ENCODE peak calls at places on chromosomes 12 and 14, in six cellular contexts. J is DMS153, L is nephron progenitor cell, F is HS-5, S is occipital lobe, Q is hypothalamus. G is an unnamed sample.

GRCh38 chr14:103116645-103117044 is 6.6 kb upstream of the TNFAIP2 start:
- DNase-seq in J (no peak), Q (no peak), L (no peak), F (no peak), S (no peak), G (no peak)

GRCh38 chr12:67748761-67749075 is 100.2 kb downstream of the DYRK2 start:
- DNase-seq in L (no peak), S (no peak), F (no peak), Q (no peak), J (no peak), G (no peak)

GRCh38 chr12:59234391-59234790 is 314.1 kb upstream of the LRIG3 start:
- DNase-seq in L (no peak), S (no peak), Q (no peak), F (no peak), J (no peak), G (no peak)

GRCh38 chr14:22071001-22071400 is 397.4 kb upstream of the OR4E1 start:
- DNase-seq in L (no peak), J (no peak), F (no peak), S (no peak), Q (no peak), G (no peak)

GRCh38 chr14:95305145-95305544 is 14.6 kb downstream of the CLMN start:
- DNase-seq in S (no peak), L (no peak), F (no peak), J (no peak), Q (no peak), G (no peak)

GRCh38 chr12:75819512-75819911 is 212.1 kb downstream of the PHLDA1 start:
- DNase-seq in L (no peak), F (no peak), Q (no peak), J (no peak), S (no peak), G (no peak)

GRCh38 chr12:1173806-1174617 is 183.0 kb downstream of the ERC1 start:
- DNase-seq in J (no peak), S (no peak), Q (no peak), F (no peak), L (no peak), G (no peak)

GRCh38 chr14:102508774-102509743 is 517 bp downstream of the ANKRD9 start:
- DNase-seq in S (no peak), Q (peak; percentile 40), L (peak; percentile 54), F (no peak), J (no peak), G (no peak)

GRCh38 chr14:53851394-53852056 is 105.1 kb downstream of the BMP4 start:
- DNase-seq in S (no peak), F (no peak), J (no peak), L (no peak), Q (no peak), G (no peak)

GRCh38 chr14:98160901-98161300 is 1111.1 kb downstream of the BCL11B start:
- DNase-seq in L (no peak), Q (no peak), S (no peak), F (no peak), J (no peak), G (no peak)

GRCh38 chr12:38711055-38711454 is 194.3 kb downstream of the CPNE8 start:
- DNase-seq in J (no peak), S (no peak), Q (no peak), L (no peak), F (no peak), G (peak; percentile 3)